ENCODE peak calls at places on chromosomes 2 and 18, in six cellular contexts. T is erythroblast; R is LoVo; P is naive B cell; G is amniotic epithelial cell; Z is stimulated activated CD8-positive, alpha-beta memory T cell treated with anti-CD3 and anti-CD28 coated beads, Interleukin-4, amount 100 ng/mL, for 24 hours. U is an unnamed sample.

GRCh38 chr2:43274055-43274454 is 47.6 kb upstream of the ZFP36L2 start:
- DNase-seq in T (no peak), R (no peak), P (no peak), G (no peak), Z (no peak), U (no peak)

GRCh38 chr18:36692331-36692730 is 136.5 kb downstream of the TPGS2 start:
- DNase-seq in T (no peak), R (no peak), P (no peak), G (peak), Z (no peak), U (no peak)

GRCh38 chr2:99140056-99140859 is 1.2 kb upstream of the C2orf15 start:
- DNase-seq in T (no peak), R (no peak), P (no peak), G (peak), Z (no peak), U (no peak)

GRCh38 chr18:74906189-74906588 is 302.8 kb downstream of the PTGR3 start:
- DNase-seq in T (no peak), R (no peak), P (no peak), G (peak), Z (no peak), U (no peak)

GRCh38 chr2:12321017-12321641 is 395.6 kb upstream of the TRIB2 start:
- DNase-seq in T (no peak), R (no peak), P (no peak), G (peak), Z (no peak), U (no peak)

GRCh38 chr2:12035956-12036639 is 289.7 kb downstream of the LPIN1 start:
- DNase-seq in T (no peak), R (no peak), P (no peak), G (no peak), Z (no peak), U (no peak)

GRCh38 chr2:429575-430254 is 141.8 kb upstream of the ALKAL2 start:
- DNase-seq in T (no peak), R (no peak), P (no peak), G (no peak), Z (no peak), U (no peak)

GRCh38 chr18:63405986-63406385 is 16.3 kb downstream of the VPS4B start:
- DNase-seq in T (no peak), R (no peak), P (no peak), G (no peak), Z (no peak), U (no peak)

GRCh38 chr18:33584845-33585775 is 7.1 kb downstream of the ASXL3 start:
- DNase-seq in T (no peak), R (no peak), P (no peak), G (no peak), Z (no peak), U (no peak)

GRCh38 chr2:344811-345210 is 56.9 kb upstream of the ALKAL2 start:
- DNase-seq in T (no peak), R (no peak), P (no peak), G (no peak), Z (no peak), U (no peak)